ENCODE peak calls at places on chromosomes 4 and X, in six cellular contexts. S is astrocyte of the spinal cord, U is lung, L is epithelial cell of proximal tubule, M is choroid plexus epithelial cell, I is fibroblast of villous mesenchyme. O is an unnamed sample.

GRCh38 chrX:72576161-72576896 is 3.7 kb upstream of the HDAC8 start:
- DNase-seq in I (peak), L (no peak), S (peak), U (no peak), M (peak), O (peak)

GRCh38 chr4:82744284-82744963 is 54.2 kb downstream of the SCD5 start:
- DNase-seq in S (peak), M (peak), L (peak), U (peak), I (no peak), O (peak)

GRCh38 chr4:184347251-184348239 is 126.8 kb downstream of the IRF2 start:
- DNase-seq in I (peak), L (no peak), S (peak), M (peak), U (peak), O (peak)

GRCh38 chr4:20916106-20916505 is 215.8 kb downstream of the PACRGL start:
- DNase-seq in U (no peak), L (no peak), M (no peak), S (peak), I (no peak), O (peak)

GRCh38 chr4:188822698-188823097 is 683.5 kb downstream of the TRIML1 start:
- DNase-seq in L (peak), M (no peak), I (no peak), U (no peak), S (no peak), O (peak)

GRCh38 chr4:12924253-12924652 is 559.9 kb downstream of the RAB28 start:
- DNase-seq in L (no peak), U (no peak), M (no peak), I (no peak), S (no peak), O (no peak)

GRCh38 chr4:155342142-155342541 is 34.6 kb downstream of the MAP9 start:
- DNase-seq in L (peak), S (peak), M (peak), I (peak), U (no peak), O (peak)

GRCh38 chr4:178185517-178185916 is 743.3 kb upstream of the AGA start:
- DNase-seq in U (no peak), M (no peak), I (no peak), L (no peak), S (no peak), O (no peak)

GRCh38 chrX:21658746-21659145 is 616 bp upstream of the KLHL34 start:
- DNase-seq in L (no peak), U (no peak), M (no peak), S (no peak), I (no peak), O (no peak)
- H3K4me3 ChIP-seq in L (no peak), U (no peak), M (no peak), S (peak), I (no peak), O (no peak)

GRCh38 chr4:8097721-8098345 is 60.8 kb downstream of the ABLIM2 start:
- DNase-seq in S (no peak), L (no peak), M (no peak), U (no peak), I (no peak), O (no peak)

GRCh38 chr4:8097141-8097541 is 61.5 kb downstream of the ABLIM2 start:
- DNase-seq in S (no peak), L (no peak), U (no peak), I (no peak), M (no peak), O (no peak)

GRCh38 chr4:8095956-8096689 is 62.5 kb downstream of the ABLIM2 start:
- DNase-seq in U (no peak), I (no peak), L (no peak), S (no peak), M (no peak), O (no peak)

GRCh38 chr4:8098506-8098905 is 60.1 kb downstream of the ABLIM2 start:
- DNase-seq in L (no peak), S (no peak), M (no peak), I (no peak), U (no peak), O (no peak)

DNA sequence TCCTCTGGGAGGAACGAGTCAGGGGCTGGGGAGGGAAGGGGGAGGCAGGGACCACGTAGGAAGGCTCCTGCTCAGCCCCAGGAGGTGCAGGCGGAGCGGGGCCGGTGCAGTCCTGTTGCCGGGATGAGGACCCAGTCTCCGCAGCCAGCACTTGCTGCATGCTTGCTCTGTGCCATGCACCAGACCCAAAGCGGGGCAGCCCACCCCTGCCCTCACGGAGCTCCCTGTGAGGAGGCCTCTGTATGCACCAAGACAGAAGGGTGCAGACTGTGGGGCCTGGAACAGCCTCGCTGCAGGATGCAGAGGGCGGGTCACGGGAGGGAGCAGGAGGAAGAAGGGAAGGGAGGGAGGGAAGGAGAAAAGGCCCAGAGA is 61.9 kb downstream of the ABLIM2 start:
- DNase-seq in I (no peak), M (no peak), S (no peak), U (no peak), L (no peak), O (no peak)
- H3K4me3 ChIP-seq in I (no peak), M (no peak), S (no peak), U (no peak), L (no peak), O (no peak)

DNA sequence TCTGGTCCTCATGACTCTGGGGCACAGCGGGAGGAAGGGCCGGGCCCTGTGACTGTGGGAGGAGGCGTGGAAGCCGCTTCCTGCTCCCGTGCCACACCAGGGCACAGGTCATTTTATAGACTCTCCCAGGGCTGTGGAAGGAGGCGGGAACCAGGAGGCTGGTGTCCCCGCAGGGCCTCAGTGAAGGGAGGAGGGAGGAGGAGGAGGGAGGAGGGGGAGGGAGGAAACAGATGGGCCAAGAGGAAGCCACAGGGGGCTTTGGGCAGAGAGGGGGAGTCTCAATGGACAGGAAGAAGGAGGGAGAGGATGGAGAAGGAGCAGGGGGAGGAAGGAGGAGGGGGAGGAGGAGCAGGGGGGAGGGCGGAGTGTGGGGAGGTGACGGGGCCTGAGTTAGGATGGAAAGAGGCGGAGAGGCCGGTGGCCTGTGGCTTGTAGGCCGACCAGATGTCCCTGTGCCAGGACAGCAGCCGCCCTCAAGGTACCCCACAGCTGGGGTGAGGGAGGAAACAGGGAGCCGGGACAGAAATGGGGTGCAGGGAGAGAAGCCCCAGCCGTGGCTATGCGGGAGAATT is 6.2 kb upstream of the PLCXD1 start:
- DNase-seq in L (no peak), M (peak), U (no peak), I (peak), S (no peak), O (no peak)
- H3K4me3 ChIP-seq in L (no peak), M (no peak), U (no peak), I (no peak), S (no peak), O (no peak)

DNA sequence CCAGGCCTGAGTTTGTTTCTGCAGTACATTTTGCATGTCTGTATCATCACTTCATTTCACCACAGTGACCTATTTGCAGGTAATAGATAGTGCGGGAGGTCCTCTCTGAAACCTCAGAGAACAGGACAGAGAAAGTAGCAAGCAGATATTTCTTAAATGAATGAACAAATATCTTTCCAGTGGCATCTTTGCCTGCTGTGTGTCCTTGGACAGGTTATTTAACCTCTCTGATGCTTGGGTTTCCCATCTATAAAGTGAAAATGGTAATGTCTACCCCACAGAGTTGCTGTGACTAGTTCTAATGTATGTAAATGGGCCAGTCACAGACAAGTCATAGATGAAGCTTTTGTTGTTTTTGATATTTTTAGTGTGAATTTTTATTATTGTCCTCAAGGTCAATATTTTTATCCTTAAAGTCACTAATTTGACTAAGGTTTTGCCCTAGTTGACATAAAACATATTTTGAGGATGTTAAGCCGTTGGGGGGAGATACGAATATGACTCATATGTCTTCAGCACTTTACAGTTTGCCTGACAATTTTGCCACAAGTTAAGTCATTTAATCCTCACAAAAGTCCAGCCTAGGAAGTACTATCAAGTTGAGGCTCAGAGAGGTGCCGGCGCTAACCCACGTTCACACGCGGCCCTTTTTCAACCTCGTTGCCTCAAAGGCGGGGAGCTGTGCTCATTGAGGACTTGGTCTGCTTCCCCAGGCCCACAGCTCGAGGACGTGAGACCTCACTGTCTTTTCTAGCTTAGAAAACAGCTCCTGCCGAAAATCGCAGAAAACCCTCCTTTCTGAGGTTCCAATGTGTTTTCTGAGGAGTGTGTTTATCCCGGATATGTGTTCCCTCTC is 126.7 kb upstream of the STX18 start:
- DNase-seq in U (no peak), I (peak), M (no peak), L (no peak), S (no peak), O (no peak)
- H3K4me3 ChIP-seq in U (no peak), I (no peak), M (peak), L (no peak), S (no peak), O (no peak)

GRCh38 chrX:102651242-102651967 is at the start of gene GPRASP1:
- DNase-seq in M (peak), I (peak), U (no peak), S (peak), L (no peak), O (no peak)
- H3K4me3 ChIP-seq in M (peak), I (peak), U (peak), S (peak), L (peak), O (peak)

DNA sequence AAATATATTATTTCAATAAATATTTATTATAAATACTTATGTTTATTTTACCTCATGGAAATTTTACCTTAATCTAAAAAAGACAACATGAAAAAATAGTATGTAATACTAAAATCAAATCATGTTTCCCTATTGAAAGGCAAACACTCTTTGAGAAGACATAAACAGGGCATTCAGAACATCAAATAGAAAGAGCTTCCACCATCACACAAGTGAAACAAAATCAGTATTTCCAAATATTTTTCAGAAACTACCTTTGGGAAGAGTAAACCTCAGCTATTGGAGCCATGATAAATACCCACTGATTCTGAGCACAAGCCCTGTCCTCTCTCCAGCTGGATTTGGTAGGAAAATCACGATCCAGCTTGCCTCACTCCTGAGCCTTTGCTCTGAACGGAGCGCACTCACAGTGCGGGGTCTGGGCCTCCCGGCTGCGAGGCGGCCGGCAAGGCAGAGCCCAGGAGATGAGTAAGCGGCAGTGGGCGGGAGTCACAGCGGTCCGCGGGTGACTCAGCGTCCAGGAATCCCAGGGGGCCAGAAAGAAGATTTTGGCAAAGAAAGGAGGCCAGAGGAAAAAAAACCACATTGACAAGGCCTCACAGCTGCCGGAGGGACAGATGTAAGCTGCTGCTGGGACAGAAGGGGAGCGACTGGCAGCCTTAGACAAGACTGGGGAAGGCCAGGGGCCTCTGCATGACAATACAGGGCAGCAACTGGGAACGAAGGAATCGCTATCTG is 14.7 kb upstream of the ANXA5 start:
- DNase-seq in L (no peak), I (peak), M (peak), U (peak), S (peak), O (peak)
- H3K4me3 ChIP-seq in L (peak), I (peak), M (peak), U (no peak), S (peak), O (peak)

DNA sequence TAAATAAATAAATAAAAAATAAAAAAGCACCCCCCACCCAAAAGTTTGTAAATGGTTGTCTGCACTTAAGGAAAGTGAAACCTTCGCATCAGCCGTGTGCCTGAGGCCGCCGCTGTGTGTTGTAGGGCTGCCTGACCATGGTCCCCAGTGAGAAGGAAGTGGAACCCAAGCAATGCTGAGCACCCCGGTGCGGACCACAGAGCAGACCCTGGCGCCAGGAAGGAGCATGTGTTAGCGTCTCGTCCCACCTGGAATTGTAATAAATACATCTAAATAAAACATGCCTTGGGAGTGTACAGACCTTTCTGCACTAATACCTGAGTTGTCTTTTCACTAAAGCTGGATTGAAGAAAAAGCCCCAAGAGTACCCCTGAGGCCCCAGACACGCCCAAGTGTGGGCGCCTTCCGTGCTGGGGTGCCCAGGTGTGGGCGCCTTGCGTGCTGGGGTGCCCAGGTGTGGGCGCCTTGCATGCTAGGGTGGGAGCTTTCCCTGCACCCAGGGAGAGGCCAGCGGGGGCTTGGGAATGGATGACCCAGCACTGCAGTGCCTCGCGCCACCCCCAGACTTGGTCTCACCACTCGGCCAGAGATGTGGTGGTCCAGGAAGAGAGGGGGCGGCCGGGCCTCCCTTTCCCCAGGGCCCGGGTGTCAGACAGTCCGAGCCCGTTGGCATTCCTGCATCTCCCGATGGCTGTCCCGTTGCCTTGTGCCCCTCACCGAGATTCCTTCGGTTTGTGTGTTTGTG is 33.7 kb downstream of the HTT-AS start:
- DNase-seq in U (no peak), L (no peak), S (no peak), M (no peak), I (no peak), O (no peak)
- H3K4me3 ChIP-seq in U (peak), L (peak), S (no peak), M (no peak), I (peak), O (no peak)

DNA sequence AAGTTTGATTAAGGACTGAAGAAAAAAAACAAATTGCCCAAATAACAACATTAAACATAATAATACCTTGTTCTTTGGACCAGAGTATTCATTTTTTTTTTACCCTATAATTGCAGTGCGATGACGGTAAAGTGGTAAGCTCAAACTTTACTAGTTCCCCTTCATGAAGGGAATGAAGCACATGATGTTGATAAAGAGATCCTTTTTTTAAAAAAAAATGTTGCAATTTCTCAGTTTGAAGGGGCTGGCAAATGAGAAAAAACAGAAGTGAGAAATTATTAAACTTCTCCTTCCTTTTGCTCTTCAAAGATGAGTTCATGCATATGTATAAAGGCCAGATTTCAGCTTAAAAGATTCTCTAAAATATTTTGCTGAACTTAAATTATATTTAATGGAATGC is 231.7 kb downstream of the C4orf33 start:
- DNase-seq in S (no peak), M (no peak), L (no peak), I (no peak), U (no peak), O (no peak)
- H3K4me3 ChIP-seq in S (no peak), M (no peak), L (no peak), I (no peak), U (no peak), O (no peak)

GRCh38 chr4:993111-994029 is at the start of gene SLC26A1:
- DNase-seq in U (no peak), I (no peak), S (no peak), L (peak), M (no peak), O (no peak)
- H3K4me3 ChIP-seq in U (no peak), I (peak), S (no peak), L (peak), M (peak), O (no peak)